ENCODE peak calls at places on chromosome 16, in eight cellular contexts. Z, Q, L, R, O, N, G and X are unnamed samples.

GRCh38 chr16:57999971-58000705 is at the start of gene ZNF319:
- DNase-seq in Z (no peak), Q (peak; percentile 72), L (peak; percentile 44), R (no peak), O (peak; percentile 8), N (peak; percentile 65), G (no peak), X (peak; percentile 59)

GRCh38 chr16:72877374-72878028 is 170.4 kb downstream of the ZFHX3 start:
- DNase-seq in Z (peak; percentile 95), Q (no peak), L (no peak), R (no peak), O (peak; percentile 85), N (no peak), G (peak; percentile 83), X (no peak)

GRCh38 chr16:16133943-16134604 is 89.2 kb downstream of the ABCC6 start:
- DNase-seq in Z (no peak), Q (no peak), L (no peak), R (no peak), O (no peak), N (no peak), G (no peak), X (no peak)

GRCh38 chr16:228917-229730 is at the start of gene LUC7L:
- DNase-seq in Z (peak; percentile 69), Q (peak; percentile 97), L (peak; percentile 96), R (peak; percentile 98), O (peak; percentile 86), N (peak; percentile 94), G (peak; percentile 34), X (peak; percentile 89)

GRCh38 chr16:68396481-68396880 is 51.8 kb downstream of the SMPD3 start:
- DNase-seq in Z (no peak), Q (peak; percentile 41), L (peak; percentile 32), R (peak; percentile 49), O (peak; percentile 26), N (no peak), G (peak; percentile 44), X (peak; percentile 63)

GRCh38 chr16:84047626-84048025 is 5.0 kb upstream of the SLC38A8 start:
- DNase-seq in Z (no peak), Q (no peak), L (no peak), R (no peak), O (no peak), N (no peak), G (no peak), X (no peak)

GRCh38 chr16:15552507-15552906 is 90.4 kb downstream of the MARF1 start:
- DNase-seq in Z (no peak), Q (no peak), L (no peak), R (no peak), O (no peak), N (no peak), G (no peak), X (no peak)

GRCh38 chr16:28575446-28576109 is 21.3 kb downstream of the SULT1A2 start:
- DNase-seq in Z (no peak), Q (no peak), L (no peak), R (no peak), O (no peak), N (no peak), G (no peak), X (no peak)

GRCh38 chr16:85948870-85949269 is 49.9 kb downstream of the IRF8 start:
- DNase-seq in Z (no peak), Q (no peak), L (no peak), R (no peak), O (no peak), N (no peak), G (no peak), X (no peak)

GRCh38 chr16:79559532-79559931 is 41.0 kb downstream of the MAF start:
- DNase-seq in Z (no peak), Q (no peak), L (no peak), R (no peak), O (no peak), N (no peak), G (no peak), X (no peak)

GRCh38 chr16:680967-681745 is 946 bp downstream of the STUB1 start:
- DNase-seq in Z (no peak), Q (peak; percentile 53), L (peak; percentile 66), R (no peak), O (peak; percentile 55), N (peak; percentile 64), G (no peak), X (peak; percentile 58)

GRCh38 chr16:79278506-79278905 is 322.0 kb downstream of the MAF start:
- DNase-seq in Z (no peak), Q (no peak), L (no peak), R (no peak), O (no peak), N (no peak), G (no peak), X (peak; percentile 42)

GRCh38 chr16:66250686-66251405 is 115.6 kb upstream of the CDH5 start:
- DNase-seq in Z (peak; percentile 16), Q (no peak), L (peak; percentile 8), R (peak; percentile 63), O (peak; percentile 32), N (no peak), G (no peak), X (no peak)
- H3K27ac ChIP-seq in Z (no peak overlapping the region), Q (no peak overlapping the region), L (no peak overlapping the region), R (no peak overlapping the region), O (no peak overlapping the region), N (no peak overlapping the region), G (no peak overlapping the region), X (no peak overlapping the region)

GRCh38 chr16:56993204-56993603 is 3.8 kb downstream of the NLRC5 start:
- DNase-seq in Z (no peak), Q (no peak), L (no peak), R (no peak), O (no peak), N (no peak), G (no peak), X (no peak)

GRCh38 chr16:56997264-56997663 is 7.9 kb downstream of the NLRC5 start:
- DNase-seq in Z (no peak), Q (no peak), L (no peak), R (no peak), O (no peak), N (no peak), G (no peak), X (no peak)

GRCh38 chr16:56997931-56998330 is 8.6 kb downstream of the NLRC5 start:
- DNase-seq in Z (no peak), Q (no peak), L (no peak), R (no peak), O (no peak), N (no peak), G (no peak), X (no peak)

GRCh38 chr16:56994311-56994710 is 5.0 kb downstream of the NLRC5 start:
- DNase-seq in Z (no peak), Q (no peak), L (no peak), R (no peak), O (no peak), N (no peak), G (no peak), X (no peak)

DNA sequence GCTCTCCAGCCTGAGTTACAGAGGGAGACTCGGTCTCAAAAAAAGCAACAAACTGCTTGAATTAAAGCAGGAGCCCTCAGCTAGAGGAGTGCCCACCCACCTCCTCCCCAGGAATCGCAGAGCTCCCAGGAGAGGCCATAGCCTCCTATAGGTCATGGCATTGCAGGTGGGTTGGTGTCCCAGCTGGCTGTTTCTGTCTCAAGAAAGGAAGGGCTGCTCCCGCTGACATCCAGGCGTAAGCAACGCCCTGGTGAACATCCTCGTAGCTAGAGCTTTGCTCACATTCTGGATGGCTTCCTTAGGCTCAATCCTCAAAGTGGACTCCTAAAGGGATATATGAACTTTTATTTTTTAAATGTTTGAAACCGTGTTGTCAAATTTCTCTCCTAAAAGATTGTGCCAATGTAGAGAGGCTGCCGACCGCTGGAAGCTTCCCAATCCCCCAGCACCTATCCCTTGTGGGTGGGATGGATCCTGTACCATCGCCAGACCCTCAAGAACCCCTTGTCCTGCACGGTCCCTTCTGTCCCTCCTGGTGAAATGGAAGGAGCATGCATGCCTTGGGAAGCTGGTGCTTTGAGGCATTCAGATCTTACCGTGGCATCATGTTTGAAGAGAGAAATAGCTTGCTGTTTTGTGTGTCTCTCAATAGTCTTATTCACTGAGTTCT is 5.9 kb downstream of the NLRC5 start:
- DNase-seq in Z (no peak), Q (no peak), L (no peak), R (no peak), O (no peak), N (no peak), G (no peak), X (no peak)
- H3K79me2 ChIP-seq in Z (no peaks in the 10 kb centered on the region), Q (no peaks in the 10 kb centered on the region), L (no peaks in the 10 kb centered on the region), R (no peaks in the 10 kb centered on the region), O (no peaks in the 10 kb centered on the region), N (no peaks in the 10 kb centered on the region), G (no peaks in the 10 kb centered on the region), X (peaks cover 100% of the 10 kb centered on the region)

GRCh38 chr16:87492721-87493554 is at the start of gene ZCCHC14:
- DNase-seq in Z (peak; percentile 89), Q (peak; percentile 100), L (peak; percentile 99), R (peak; percentile 99), O (peak; percentile 98), N (peak; percentile 100), G (peak; percentile 98), X (peak; percentile 99)

GRCh38 chr16:87490091-87490798 is 2.6 kb downstream of the ZCCHC14 start:
- DNase-seq in Z (no peak), Q (peak; percentile 14), L (no peak), R (no peak), O (no peak), N (no peak), G (no peak), X (no peak)

GRCh38 chr16:87495578-87495977 is 2.8 kb upstream of the ZCCHC14 start:
- DNase-seq in Z (no peak), Q (no peak), L (no peak), R (no peak), O (no peak), N (no peak), G (no peak), X (no peak)

GRCh38 chr16:87489434-87490045 is 3.3 kb downstream of the ZCCHC14 start:
- DNase-seq in Z (no peak), Q (no peak), L (no peak), R (no peak), O (no peak), N (no peak), G (no peak), X (no peak)

GRCh38 chr16:87492241-87492635 is 586 bp downstream of the ZCCHC14 start:
- DNase-seq in Z (no peak), Q (no peak), L (no peak), R (peak; percentile 57), O (no peak), N (no peak), G (no peak), X (no peak)
- H3K27ac ChIP-seq in Z (no peak overlapping the region), Q (no peak overlapping the region), L (no peak overlapping the region), R (peak overlapping the region; percentile 78), O (no peak overlapping the region), N (no peak overlapping the region), G (peak overlapping the region; percentile 77), X (no peak overlapping the region)

DNA sequence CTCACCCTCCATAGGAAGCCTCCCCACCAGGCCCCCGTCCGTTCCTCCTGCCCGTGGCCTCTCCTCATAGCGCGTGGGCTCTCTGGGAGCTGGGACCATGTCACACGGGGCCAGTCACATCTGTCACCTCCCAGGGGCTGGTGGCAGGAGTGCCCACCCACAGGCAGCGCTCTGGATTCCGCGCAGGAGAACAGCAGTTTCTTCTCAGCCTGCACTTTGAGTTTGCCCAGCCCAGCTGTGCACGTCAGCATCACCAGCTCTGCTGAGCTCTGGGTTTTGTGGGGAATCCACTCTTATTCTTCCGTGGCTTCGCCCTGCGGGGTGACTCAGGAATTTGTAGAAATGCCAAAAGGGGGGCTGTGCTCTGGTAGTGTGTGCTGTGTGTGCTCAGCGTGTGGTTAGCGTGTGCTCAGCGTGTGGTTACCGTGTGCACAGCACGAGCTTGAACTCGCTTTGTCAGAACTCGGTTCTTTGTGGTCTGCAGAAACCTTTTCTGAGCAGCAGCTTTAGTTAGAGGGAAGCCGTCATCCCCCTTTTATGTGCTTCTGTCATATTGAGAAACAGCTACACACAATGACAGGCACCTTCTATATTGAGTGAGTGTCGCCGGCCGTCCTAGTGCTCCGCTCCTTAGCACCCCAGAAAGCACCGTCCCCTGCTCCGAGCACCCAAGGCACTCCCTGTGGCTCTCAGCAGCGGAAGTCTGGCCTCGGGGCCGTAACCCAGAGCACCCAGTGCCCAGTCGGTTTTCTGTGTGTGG is 3.3 kb downstream of the ACSF3 start:
- DNase-seq in Z (no peak), Q (no peak), L (no peak), R (no peak), O (no peak), N (no peak), G (no peak), X (peak; percentile 39)
- H3K79me2 ChIP-seq in Z (peaks cover 33% of the 10 kb centered on the region), Q (peaks cover 61% of the 10 kb centered on the region), L (peaks cover 59% of the 10 kb centered on the region), R (peaks cover 51% of the 10 kb centered on the region), O (peaks cover 74% of the 10 kb centered on the region), N (peaks cover 48% of the 10 kb centered on the region), G (peaks cover 69% of the 10 kb centered on the region), X (peaks cover 70% of the 10 kb centered on the region)